ENCODE peak calls at places on chromosomes 12 and 14, in six cellular contexts. B, I, R, E, M and K are unnamed samples.

GRCh38 chr12:121009744-121010143 is 6.5 kb downstream of the C12orf43 start:
- DNase-seq in B (no peak), I (no peak), R (no peak), E (peak; percentile 54), M (no peak), K (no peak)

GRCh38 chr14:73712540-73713141 is 1.5 kb downstream of the PNMA1 start:
- DNase-seq in B (no peak), I (peak; percentile 72), R (no peak), E (peak; percentile 33), M (peak; percentile 76), K (no peak)

GRCh38 chr14:82075566-82075965 is 541.9 kb upstream of the SEL1L start:
- DNase-seq in B (no peak), I (peak; percentile 4), R (no peak), E (peak; percentile 68), M (no peak), K (no peak)

GRCh38 chr14:79661762-79662161 is 549.5 kb downstream of the DIO2 start:
- DNase-seq in B (no peak), I (no peak), R (no peak), E (no peak), M (no peak), K (no peak)

GRCh38 chr12:57844725-57845477 is 1.6 kb downstream of the CTDSP2 start:
- DNase-seq in B (no peak), I (peak; percentile 66), R (no peak), E (peak; percentile 84), M (peak; percentile 96), K (peak; percentile 85)

GRCh38 chr12:115640929-115641328 is 636.6 kb downstream of the MED13L start:
- DNase-seq in B (no peak), I (no peak), R (no peak), E (no peak), M (no peak), K (no peak)

GRCh38 chr14:92516966-92517350 is 3.4 kb downstream of the RIN3 start:
- DNase-seq in B (peak; percentile 44), I (no peak), R (no peak), E (no peak), M (no peak), K (no peak)

GRCh38 chr12:54588110-54588831 is at the start of gene PPP1R1A:
- DNase-seq in B (no peak), I (no peak), R (no peak), E (no peak), M (no peak), K (no peak)

GRCh38 chr12:124621296-124621660 is 53.9 kb upstream of the NCOR2 start:
- DNase-seq in B (no peak), I (no peak), R (no peak), E (no peak), M (peak; percentile 87), K (peak; percentile 91)

GRCh38 chr14:51849095-51849494 is 11.3 kb upstream of the GNG2 start:
- DNase-seq in B (no peak), I (no peak), R (peak; percentile 9), E (no peak), M (no peak), K (no peak)

GRCh38 chr12:58832-59231 is 7.7 kb upstream of the IQSEC3 start:
- DNase-seq in B (no peak), I (no peak), R (no peak), E (no peak), M (no peak), K (no peak)

GRCh38 chr12:107580750-107581529 is 104.7 kb upstream of the PWP1 start:
- DNase-seq in B (no peak), I (no peak), R (no peak), E (no peak), M (no peak), K (no peak)

GRCh38 chr12:52543985-52544888 is 8.7 kb downstream of the KRT71 start:
- DNase-seq in B (no peak), I (no peak), R (no peak), E (no peak), M (peak; percentile 78), K (no peak)

GRCh38 chr12:1934831-1935230 is 16.4 kb upstream of the CACNA2D4 start:
- DNase-seq in B (no peak), I (no peak), R (no peak), E (no peak), M (no peak), K (peak; percentile 66)

GRCh38 chr14:103404032-103404918 is 19.1 kb downstream of the MARK3 start:
- DNase-seq in B (no peak), I (no peak), R (no peak), E (no peak), M (no peak), K (no peak)

GRCh38 chr14:77601846-77602609 is 14.4 kb downstream of the SPTLC2 start:
- DNase-seq in B (no peak), I (no peak), R (no peak), E (no peak), M (no peak), K (no peak)

GRCh38 chr12:62123721-62124203 is 136.4 kb upstream of the USP15 start:
- DNase-seq in B (no peak), I (peak; percentile 7), R (peak; percentile 2), E (peak; percentile 56), M (no peak), K (no peak)

GRCh38 chr14:87461704-87462103 is 531.3 kb downstream of the GALC start:
- DNase-seq in B (no peak), I (no peak), R (no peak), E (no peak), M (no peak), K (no peak)